ENCODE peak calls at places on chromosomes 4 and X, in eight cellular contexts. A, I, S, Q, P, B, L and U are unnamed samples.

GRCh38 chr4:52991452-52991851 is 129.3 kb downstream of the RASL11B start:
- DNase-seq in I (no peak), S (no peak), A (no peak), B (no peak), Q (no peak), P (no peak), L (no peak), U (no peak)

GRCh38 chr4:67087897-67088296 is 457.4 kb downstream of the CENPC start:
- DNase-seq in P (peak), B (no peak), S (peak), Q (peak), L (peak), I (peak), A (no peak), U (peak)

GRCh38 chrX:120534413-120535205 is 26.2 kb downstream of the CUL4B start:
- DNase-seq in S (no peak), Q (no peak), L (no peak), A (no peak), B (no peak), P (no peak), I (no peak), U (no peak)

GRCh38 chrX:65769564-65770292 is 102.3 kb downstream of the MSN start:
- DNase-seq in L (no peak), Q (no peak), I (no peak), P (no peak), A (no peak), B (no peak), S (no peak), U (no peak)

GRCh38 chr4:73315091-73315490 is 56.5 kb upstream of the ANKRD17 start:
- DNase-seq in B (no peak), I (no peak), Q (no peak), S (no peak), A (peak), P (no peak), L (no peak), U (peak)

GRCh38 chr4:41060352-41061318 is 153.7 kb downstream of the APBB2 start:
- DNase-seq in A (no peak), B (no peak), P (no peak), L (no peak), I (peak), S (no peak), Q (no peak), U (no peak)

GRCh38 chr4:181272427-181272826 is 970.8 kb upstream of the TENM3 start:
- DNase-seq in A (no peak), P (no peak), S (no peak), Q (no peak), B (no peak), I (no peak), L (no peak), U (no peak)

GRCh38 chr4:111499291-111499690 is 646.0 kb upstream of the FAM241A start:
- DNase-seq in L (no peak), A (no peak), B (no peak), Q (no peak), S (no peak), P (no peak), I (no peak), U (no peak)

GRCh38 chr4:73620115-73620792 is at the start of gene RASSF6:
- DNase-seq in S (peak), P (peak), I (no peak), Q (no peak), B (no peak), A (no peak), L (peak), U (peak)

GRCh38 chr4:82500830-82501229 is 61.0 kb downstream of the TMEM150C start:
- DNase-seq in L (no peak), B (no peak), A (no peak), Q (no peak), P (peak), I (no peak), S (no peak), U (no peak)

GRCh38 chr4:8414377-8414776 is 26.1 kb downstream of the ACOX3 start:
- DNase-seq in S (no peak), A (no peak), I (no peak), B (no peak), L (no peak), P (no peak), Q (no peak), U (peak)

GRCh38 chrX:153606503-153606902 is 7.6 kb upstream of the CCNQ start:
- DNase-seq in S (no peak), A (no peak), B (no peak), Q (no peak), P (no peak), L (no peak), I (no peak), U (no peak)

GRCh38 chr4:41815478-41815877 is 67.0 kb upstream of the PHOX2B start:
- DNase-seq in S (no peak), I (no peak), A (no peak), L (no peak), P (no peak), Q (no peak), B (no peak), U (no peak)

GRCh38 chr4:183589710-183590109 is 69.3 kb downstream of the RWDD4 start:
- DNase-seq in I (no peak), L (no peak), S (no peak), A (no peak), P (no peak), Q (no peak), B (no peak), U (no peak)

GRCh38 chrX:102712967-102713677 is 874 bp downstream of the GPRASP2 start:
- DNase-seq in I (peak), L (peak), P (peak), A (no peak), B (no peak), Q (no peak), S (no peak), U (no peak)

GRCh38 chr4:7196731-7197130 is 4.4 kb downstream of the SORCS2 start:
- DNase-seq in L (no peak), P (no peak), S (no peak), A (no peak), I (no peak), B (no peak), Q (no peak), U (no peak)

GRCh38 chr4:87150498-87151261 is 69.7 kb downstream of the KLHL8 start:
- DNase-seq in I (peak), L (peak), Q (peak), B (peak), P (peak), S (peak), A (peak), U (peak)

GRCh38 chr4:1365271-1366178 is 18.5 kb downstream of the UVSSA start:
- DNase-seq in B (no peak), I (no peak), P (peak), Q (no peak), A (no peak), S (no peak), L (no peak), U (no peak)

GRCh38 chr4:139919513-139919912 is 234.5 kb downstream of the MAML3 start:
- DNase-seq in L (no peak), I (no peak), A (peak), Q (no peak), S (no peak), B (peak), P (no peak), U (no peak)

GRCh38 chrX:75746891-75747639 is 38.0 kb downstream of the MAGEE2 start:
- DNase-seq in B (no peak), A (no peak), P (peak), L (peak), I (peak), S (peak), Q (peak), U (no peak)

GRCh38 chrX:132775230-132775823 is 183.1 kb downstream of the HS6ST2 start:
- DNase-seq in B (no peak), I (no peak), L (no peak), Q (no peak), P (no peak), A (no peak), S (no peak), U (no peak)

GRCh38 chr4:110636677-110637407 is 14.0 kb upstream of the PITX2 start:
- DNase-seq in P (no peak), S (peak), A (no peak), Q (no peak), L (peak), I (no peak), B (no peak), U (peak)

GRCh38 chr4:113674251-113674650 is 87.3 kb downstream of the CAMK2D start:
- DNase-seq in B (no peak), Q (no peak), I (no peak), S (no peak), L (no peak), A (no peak), P (no peak), U (no peak)

GRCh38 chr4:124206779-124207605 is 505.5 kb downstream of the ANKRD50 start:
- DNase-seq in Q (no peak), I (no peak), P (no peak), L (no peak), S (no peak), A (no peak), B (no peak), U (no peak)

GRCh38 chr4:132445386-132445785 is 703.7 kb upstream of the PCDH10 start:
- DNase-seq in Q (no peak), L (peak), P (no peak), S (no peak), I (no peak), B (no peak), A (no peak), U (no peak)

GRCh38 chr4:73922766-73923630 is 53.8 kb downstream of the CXCL1 start:
- DNase-seq in I (no peak), L (no peak), B (no peak), P (peak), A (no peak), Q (no peak), S (no peak), U (peak)